ENCODE peak calls at places on chromosomes 16 and 17, in six cellular contexts. J is suprapubic skin, M is tibial artery, V is left ventricle myocardium inferior, S is dorsolateral prefrontal cortex, U is coronary artery. O is an unnamed sample.

GRCh38 chr16:27450836-27451341 is 48.9 kb downstream of the IL21R start:
- DNase-seq in J (no peak), M (no peak), V (no peak), S (no peak), U (no peak), O (no peak)

GRCh38 chr16:80107900-80108299 is 432.9 kb upstream of the DYNLRB2 start:
- DNase-seq in J (no peak), M (no peak), V (no peak), S (no peak), U (no peak), O (no peak)

GRCh38 chr16:65121870-65122723 is at the start of gene CDH11:
- DNase-seq in J (peak), M (peak), V (peak), S (peak), U (peak), O (peak)

GRCh38 chr17:4708436-4708835 is 2.0 kb upstream of the ARRB2 start:
- DNase-seq in J (no peak), M (no peak), V (no peak), S (peak), U (no peak), O (peak)

GRCh38 chr16:4972938-4973587 is 14.9 kb downstream of the SEC14L5 start:
- DNase-seq in J (no peak), M (no peak), V (no peak), S (peak), U (no peak), O (no peak)

GRCh38 chr17:63032141-63032540 is 66.1 kb downstream of the TANC2 start:
- DNase-seq in J (no peak), M (no peak), V (no peak), S (no peak), U (no peak), O (no peak)

GRCh38 chr17:69246726-69247375 is 18.2 kb upstream of the ABCA10 start:
- DNase-seq in J (no peak), M (no peak), V (no peak), S (no peak), U (no peak), O (no peak)

GRCh38 chr16:76705883-76706282 is 428.7 kb downstream of the CNTNAP4 start:
- DNase-seq in J (no peak), M (no peak), V (no peak), S (no peak), U (no peak), O (no peak)

GRCh38 chr17:30376621-30377452 is 1.9 kb upstream of the CPD start:
- DNase-seq in J (no peak), M (no peak), V (peak), S (no peak), U (no peak), O (no peak)

GRCh38 chr17:28956112-28956511 is 4.8 kb upstream of the PHF12 start:
- DNase-seq in J (no peak), M (no peak), V (no peak), S (peak), U (no peak), O (no peak)

GRCh38 chr16:17366299-17366961 is 104.3 kb downstream of the XYLT1 start:
- DNase-seq in J (no peak), M (no peak), V (no peak), S (no peak), U (no peak), O (no peak)

GRCh38 chr17:30780343-30780742 is 44.1 kb downstream of the CRLF3 start:
- DNase-seq in J (no peak), M (no peak), V (no peak), S (no peak), U (no peak), O (no peak)

DNA sequence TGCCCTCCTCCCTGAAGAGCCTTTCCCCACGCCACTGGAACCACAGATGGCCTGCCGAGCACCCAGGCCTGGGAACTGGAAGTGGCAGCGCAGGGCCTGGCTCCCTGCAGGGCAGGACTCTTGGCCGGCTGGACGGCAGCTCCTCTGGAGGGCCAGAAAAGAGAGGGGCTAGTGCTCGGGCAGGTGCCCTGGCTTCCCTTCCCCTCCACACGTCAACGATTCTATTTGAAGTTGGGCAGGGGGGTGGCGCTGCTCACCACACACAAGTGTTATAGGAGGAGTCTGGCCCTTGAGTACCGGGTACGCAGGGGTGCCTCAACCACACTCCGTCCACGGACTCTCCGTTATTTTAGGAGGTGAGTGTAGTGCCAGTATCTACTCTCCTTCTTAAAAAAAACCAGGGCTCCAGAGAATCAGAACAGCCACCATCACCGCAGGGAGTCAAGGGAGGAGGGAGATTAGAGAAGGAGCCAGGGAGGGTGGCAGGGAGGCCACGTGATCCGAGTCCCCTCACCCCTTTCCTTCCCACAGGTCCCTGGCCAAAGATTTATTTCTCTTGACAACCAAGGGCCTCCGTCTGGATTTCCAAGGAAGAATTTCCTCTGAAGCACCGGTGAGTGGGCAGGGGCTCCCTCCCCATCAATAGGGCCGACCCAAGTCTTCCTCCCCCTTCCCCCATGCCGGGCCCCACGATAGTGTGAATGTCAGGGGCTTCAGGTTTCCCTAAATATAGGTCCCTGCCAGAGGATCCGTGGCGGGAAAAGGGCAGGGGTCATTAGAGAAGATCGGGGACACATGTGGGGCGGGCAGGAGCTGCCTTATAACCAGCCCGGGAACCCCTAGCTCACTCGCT is 1.4 kb upstream of the ALDOA start:
- DNase-seq in J (no peak), M (peak), V (peak), S (peak), U (peak), O (peak)
- TF ChIP-seq CTCF in J (peak), M (peak), V (peak), S (peak), U (no peak), O (peak)

GRCh38 chr16:67192781-67193260 is 866 bp downstream of the E2F4 start:
- DNase-seq in J (no peak), M (no peak), V (no peak), S (no peak), U (no peak), O (no peak)

GRCh38 chr16:67191995-67192681 is at the start of gene E2F4:
- DNase-seq in J (peak), M (peak), V (peak), S (peak), U (peak), O (peak)

GRCh38 chr16:67190041-67190440 is at the start of gene EXOC3L1:
- DNase-seq in J (no peak), M (no peak), V (no peak), S (no peak), U (no peak), O (no peak)

GRCh38 chr16:67190448-67191399 is 788 bp upstream of the EXOC3L1 start:
- DNase-seq in J (no peak), M (no peak), V (no peak), S (no peak), U (no peak), O (no peak)

DNA sequence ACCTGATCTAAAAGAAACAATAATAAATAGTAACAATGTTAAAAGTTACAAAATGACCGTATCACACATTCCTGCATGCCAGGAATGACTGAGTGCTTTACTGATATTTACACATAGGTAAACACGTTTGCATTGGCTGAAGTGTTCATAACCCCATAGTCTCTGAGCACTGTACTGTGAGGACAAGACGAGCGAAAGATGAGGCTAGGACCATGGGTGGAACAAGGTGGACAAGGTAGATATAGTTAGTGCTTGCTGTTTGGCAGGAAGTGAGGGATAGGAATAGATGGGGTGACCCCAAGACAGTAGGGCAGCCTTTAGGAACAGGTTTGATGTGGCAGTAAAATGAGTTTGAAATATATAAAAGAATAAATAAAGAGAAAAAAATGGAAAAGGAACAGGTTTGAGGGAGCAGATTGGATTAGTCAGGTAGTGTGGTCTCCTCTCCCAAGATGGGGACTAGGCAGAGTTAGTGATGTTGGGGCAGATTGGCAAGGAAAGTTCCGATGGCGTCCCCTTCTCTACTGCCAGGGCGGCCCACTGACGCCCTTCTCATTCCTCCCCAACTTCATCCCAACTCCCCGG is 453 bp upstream of the E2F4 start:
- DNase-seq in J (no peak), M (no peak), V (no peak), S (no peak), U (no peak), O (no peak)
- H3K4me3 ChIP-seq in J (peak), M (peak), V (peak), S (peak), U (peak), O (peak)

DNA sequence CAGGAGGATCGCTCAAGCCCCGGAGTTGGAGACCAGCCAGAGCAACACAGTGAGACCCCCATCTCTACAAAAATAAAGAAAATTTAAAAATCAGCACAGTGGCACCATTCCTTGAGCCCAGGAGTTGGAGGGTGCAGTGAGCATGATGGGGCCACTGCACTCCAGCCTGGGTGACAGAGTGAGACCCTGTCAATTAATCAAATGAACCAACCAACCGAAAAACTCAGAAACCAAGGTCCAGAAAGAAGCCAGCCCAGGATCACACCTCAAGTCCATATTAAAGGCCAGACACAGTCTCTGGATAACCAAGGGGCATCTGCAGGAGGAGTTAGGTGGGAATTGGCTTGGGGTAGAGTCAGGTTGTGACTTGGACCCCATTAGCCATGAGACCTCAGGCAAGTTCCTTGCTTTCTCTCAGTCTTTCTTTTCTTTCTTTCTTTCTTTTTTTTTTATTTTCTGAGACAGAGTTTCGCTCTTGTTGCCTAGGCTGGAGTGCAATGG is 2.4 kb downstream of the HSD17B1 start:
- DNase-seq in J (no peak), M (no peak), V (no peak), S (no peak), U (no peak), O (no peak)
- H3K27ac ChIP-seq in J (peak), M (peak), V (peak), S (peak), U (peak), O (peak)

GRCh38 chr17:58960068-58960467 is 146.6 kb downstream of the TRIM37 start:
- DNase-seq in J (no peak), M (no peak), V (no peak), S (no peak), U (no peak), O (no peak)
- TF ChIP-seq CTCF in J (no peak), M (no peak), V (no peak), S (no peak), U (no peak), O (peak)

DNA sequence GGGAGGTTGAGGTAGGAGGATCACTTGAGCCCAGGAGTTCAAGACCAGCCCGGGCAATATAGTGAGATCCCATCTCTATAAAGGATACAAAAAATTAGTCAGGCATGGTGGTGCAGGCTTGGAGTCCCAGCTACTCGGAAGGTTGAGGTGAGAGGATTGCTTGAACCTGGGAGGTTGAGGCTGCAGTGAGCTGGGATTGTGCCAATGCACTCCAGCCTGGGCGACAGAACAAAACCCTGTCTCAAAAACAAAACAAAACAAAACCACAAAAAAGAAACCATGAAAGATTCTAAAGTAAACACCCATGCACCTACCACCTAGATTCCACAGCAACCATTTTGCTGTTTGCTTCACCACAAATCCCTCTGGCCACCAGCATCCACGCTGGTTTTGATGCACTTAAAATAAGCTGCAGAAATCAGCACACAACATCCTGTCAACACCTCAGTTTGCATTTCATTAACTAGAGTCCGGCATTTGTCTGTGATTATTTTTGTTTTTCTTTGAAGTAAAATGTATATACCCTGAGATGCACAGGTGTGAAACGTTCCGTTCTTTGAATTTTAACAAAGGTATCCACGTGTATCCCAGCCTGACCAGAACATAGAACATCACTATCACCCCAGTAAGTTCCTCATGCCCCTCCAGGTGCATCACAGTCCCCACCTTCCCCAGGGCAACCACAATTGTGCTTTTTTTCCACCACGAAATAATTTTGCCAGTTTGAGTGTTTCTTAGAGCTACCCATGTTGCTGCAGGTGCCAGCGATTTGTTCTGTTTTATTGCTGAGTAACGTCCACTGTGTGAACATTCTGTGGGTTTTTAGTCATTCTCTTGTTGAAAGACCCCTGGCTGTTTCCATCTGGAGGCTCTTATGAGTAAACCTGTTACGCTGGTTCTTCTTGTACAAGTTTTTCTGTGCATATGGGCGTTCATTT is 191.5 kb downstream of the SEC14L1 start:
- DNase-seq in J (peak), M (no peak), V (no peak), S (peak), U (no peak), O (peak)
- H3K4me3 ChIP-seq in J (no peak), M (no peak), V (peak), S (no peak), U (no peak), O (no peak)

DNA sequence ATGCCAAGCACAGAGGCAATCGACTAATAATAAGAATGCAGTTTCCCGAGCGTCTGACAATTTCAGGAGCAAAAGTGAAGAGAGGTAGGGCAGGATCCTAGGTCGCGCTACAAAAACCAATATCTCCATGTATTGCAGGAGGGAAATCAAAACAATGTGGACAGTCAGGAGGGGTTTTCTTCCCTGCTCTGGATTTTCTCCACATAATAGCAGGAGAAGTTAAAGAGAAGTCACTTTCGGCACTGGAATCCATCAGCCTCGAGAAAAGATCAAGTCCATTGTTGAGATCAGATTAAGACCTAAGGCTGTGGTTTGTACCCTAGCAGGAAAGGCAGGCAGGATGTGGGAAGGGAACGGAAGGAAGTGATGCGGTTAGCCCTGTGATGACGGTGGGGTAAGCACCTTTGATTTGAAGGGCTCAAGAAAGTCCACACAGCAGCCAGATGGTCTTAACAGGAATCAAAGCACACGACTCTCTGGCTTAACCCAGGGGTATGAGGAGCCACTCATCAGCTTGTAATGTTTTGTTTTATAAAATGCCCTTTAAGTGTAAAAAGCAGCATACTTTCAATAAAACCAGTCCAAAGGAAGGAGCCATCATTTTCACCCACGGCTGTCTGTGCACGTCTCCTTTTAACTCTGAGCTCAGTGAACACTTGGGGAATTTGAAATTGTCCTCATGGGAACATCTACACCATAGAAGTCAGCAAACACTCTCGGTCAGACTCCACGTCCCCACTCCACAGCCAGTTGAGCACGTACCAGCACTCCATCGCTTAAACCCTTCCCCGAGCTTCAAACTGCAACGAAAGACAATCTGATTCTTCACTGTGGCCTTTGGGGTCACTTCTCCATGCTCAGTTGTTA is 15.8 kb upstream of the AKTIP start:
- DNase-seq in J (peak), M (no peak), V (no peak), S (no peak), U (no peak), O (peak)
- H3K27ac ChIP-seq in J (peak), M (no peak), V (peak), S (peak), U (peak), O (no peak)

GRCh38 chr17:38751803-38752118 is 780 bp upstream of the PSMB3 start:
- DNase-seq in J (peak), M (peak), V (peak), S (peak), U (peak), O (peak)

GRCh38 chr17:38752119-38752929 is at the start of gene PSMB3:
- DNase-seq in J (peak), M (peak), V (peak), S (peak), U (peak), O (peak)

GRCh38 chr17:38751144-38751802 is 1.3 kb upstream of the PSMB3 start:
- DNase-seq in J (no peak), M (no peak), V (no peak), S (no peak), U (peak), O (peak)

GRCh38 chr17:38750312-38751121 is 2.0 kb upstream of the PSMB3 start:
- DNase-seq in J (no peak), M (no peak), V (no peak), S (no peak), U (peak), O (no peak)

GRCh38 chr17:38752930-38753506 is 477 bp downstream of the PSMB3 start:
- DNase-seq in J (no peak), M (no peak), V (no peak), S (no peak), U (no peak), O (no peak)
- TF ChIP-seq CTCF in J (no peak), M (no peak), V (no peak), S (no peak), U (no peak), O (no peak)

GRCh38 chr17:49341356-49341755 is 20.7 kb downstream of the ZNF652 start:
- DNase-seq in J (no peak), M (no peak), V (no peak), S (no peak), U (no peak), O (no peak)

GRCh38 chr17:49339359-49339758 is 22.7 kb downstream of the ZNF652 start:
- DNase-seq in J (no peak), M (no peak), V (no peak), S (no peak), U (no peak), O (no peak)

GRCh38 chr17:49342575-49342936 is 19.5 kb downstream of the ZNF652 start:
- DNase-seq in J (no peak), M (no peak), V (no peak), S (no peak), U (no peak), O (no peak)

GRCh38 chr17:49344914-49345313 is 17.1 kb downstream of the ZNF652 start:
- DNase-seq in J (no peak), M (no peak), V (no peak), S (no peak), U (no peak), O (no peak)

GRCh38 chr17:49343273-49343672 is 18.8 kb downstream of the ZNF652 start:
- DNase-seq in J (no peak), M (no peak), V (no peak), S (no peak), U (no peak), O (no peak)
- H3K4me3 ChIP-seq in J (no peak), M (no peak), V (no peak), S (no peak), U (no peak), O (no peak)

GRCh38 chr16:53486230-53486629 is 16.8 kb downstream of the AKTIP start:
- DNase-seq in J (no peak), M (no peak), V (no peak), S (no peak), U (no peak), O (no peak)
- H3K27ac ChIP-seq in J (no peak), M (no peak), V (no peak), S (no peak), U (no peak), O (no peak)

O was measured in WERI-Rb-1.